ENCODE peak calls at places on chromosomes 2 and 18, in seven cellular contexts. B, P, X, R, Y, N and I are unnamed samples.

GRCh38 chr2:21191535-21191934 is 67.8 kb downstream of the TDRD15 start:
- DNase-seq in P (no peak), X (no peak), Y (no peak), N (no peak), B (no peak), R (no peak), I (no peak)

GRCh38 chr2:170396799-170397459 is 219.0 kb downstream of the MYO3B start:
- DNase-seq in P (no peak), X (no peak), N (peak), B (no peak), R (peak), Y (no peak), I (peak)

GRCh38 chr2:161238559-161239415 is 69.4 kb upstream of the PSMD14 start:
- DNase-seq in P (no peak), X (no peak), N (peak), Y (peak), B (peak), R (peak), I (peak)

GRCh38 chr2:8608411-8608954 is 73.4 kb upstream of the ID2 start:
- DNase-seq in Y (no peak), X (no peak), B (no peak), R (peak), P (no peak), N (no peak), I (no peak)

GRCh38 chr18:47422524-47422923 is 171.1 kb upstream of the SKOR2 start:
- DNase-seq in R (peak), Y (no peak), X (no peak), B (no peak), P (no peak), N (no peak), I (no peak)

GRCh38 chr18:74172697-74173433 is 24.5 kb downstream of the TIMM21 start:
- DNase-seq in Y (no peak), N (no peak), R (no peak), B (no peak), X (no peak), P (no peak), I (no peak)

GRCh38 chr2:45778720-45779171 is 127.3 kb downstream of the PRKCE start:
- DNase-seq in B (peak), R (peak), N (peak), P (peak), Y (peak), X (peak), I (peak)

GRCh38 chr2:29765711-29766110 is 155.7 kb downstream of the ALK start:
- DNase-seq in Y (no peak), P (no peak), N (no peak), B (no peak), R (peak), X (no peak), I (no peak)

GRCh38 chr18:8283901-8284585 is 325.2 kb upstream of the RAB12 start:
- DNase-seq in P (no peak), X (no peak), N (peak), B (no peak), R (peak), Y (no peak), I (peak)

GRCh38 chr18:13562494-13563029 is 163.8 kb downstream of the FAM210A start:
- DNase-seq in N (no peak), Y (no peak), P (no peak), R (no peak), B (peak), X (no peak), I (no peak)

GRCh38 chr2:179261161-179261825 is 3.3 kb downstream of the SESTD1 start:
- DNase-seq in N (no peak), B (no peak), R (no peak), X (no peak), Y (no peak), P (no peak), I (no peak)

GRCh38 chr2:233817995-233818638 is 36.2 kb downstream of the HJURP start:
- DNase-seq in Y (no peak), B (no peak), X (no peak), P (no peak), R (no peak), N (no peak), I (no peak)

GRCh38 chr2:63590621-63591408 is 2.1 kb downstream of the MDH1 start:
- DNase-seq in B (no peak), P (no peak), N (peak), R (peak), Y (no peak), X (no peak), I (no peak)

GRCh38 chr2:44706584-44707553 is 234.6 kb upstream of the SIX3 start:
- DNase-seq in P (no peak), B (no peak), Y (no peak), N (no peak), R (no peak), X (no peak), I (no peak)

GRCh38 chr18:48790226-48790863 is 160.4 kb downstream of the SMAD7 start:
- DNase-seq in Y (no peak), X (no peak), B (no peak), R (no peak), P (no peak), N (peak), I (peak)